ENCODE peak calls at places on chromosomes 2 and 18, in nine cellular contexts. E is spleen, D is adrenal gland, I is K562, G is body of pancreas, N is right lobe of liver, T is heart left ventricle, S is stomach, X is uterus. B is an unnamed sample.

GRCh38 chr2:95043300-95043786 is 17.8 kb downstream of the MAL start:
- DNase-seq in X (peak; percentile 44), E (no peak), G (peak; percentile 77), T (peak; percentile 86), S (peak; percentile 85), I (no peak), N (no peak), D (peak; percentile 92), B (no peak)

GRCh38 chr2:226174390-226174789 is 625.2 kb downstream of the IRS1 start:
- DNase-seq in S (no peak), T (no peak), E (no peak), D (no peak), X (no peak), I (no peak), G (no peak), N (no peak), B (no peak)

GRCh38 chr18:45169610-45170009 is 445.7 kb upstream of the SLC14A2 start:
- DNase-seq in I (no peak), D (no peak), X (peak; percentile 46), G (no peak), E (no peak), T (no peak), N (no peak), S (no peak), B (no peak)

GRCh38 chr2:11655495-11655894 is 14.5 kb downstream of the NTSR2 start:
- DNase-seq in E (no peak), X (no peak), D (no peak), S (no peak), G (no peak), I (no peak), N (no peak), T (no peak), B (no peak)

GRCh38 chr18:44943201-44943881 is 262.7 kb downstream of the SETBP1 start:
- DNase-seq in G (no peak), D (no peak), E (no peak), T (no peak), X (no peak), N (no peak), S (no peak), I (no peak), B (no peak)

GRCh38 chr2:54525321-54525720 is 69.2 kb downstream of the SPTBN1 start:
- DNase-seq in I (no peak), G (no peak), X (no peak), S (no peak), N (no peak), T (no peak), D (no peak), E (no peak), B (no peak)

GRCh38 chr2:119208791-119209203 is 14.8 kb upstream of the STEAP3 start:
- DNase-seq in T (no peak), D (no peak), I (no peak), E (peak; percentile 55), G (no peak), N (no peak), X (no peak), S (no peak), B (no peak)

GRCh38 chr2:3571284-3571683 is 3.8 kb upstream of the RPS7 start:
- DNase-seq in S (no peak), G (no peak), N (no peak), X (no peak), T (no peak), E (no peak), D (no peak), I (no peak), B (no peak)

GRCh38 chr2:163646659-163647058 is 89.1 kb downstream of the FIGN start:
- DNase-seq in T (no peak), E (no peak), I (no peak), S (no peak), G (no peak), X (no peak), N (no peak), D (no peak), B (no peak)

GRCh38 chr2:235501663-235502009 is 7.8 kb downstream of the AGAP1 start:
- DNase-seq in I (no peak), S (no peak), E (no peak), X (no peak), G (no peak), D (no peak), T (no peak), N (no peak), B (no peak)

GRCh38 chr2:235499306-235499812 is 5.5 kb downstream of the AGAP1 start:
- DNase-seq in T (no peak), I (no peak), S (no peak), E (no peak), D (no peak), X (no peak), G (no peak), N (no peak), B (no peak)

GRCh38 chr2:235500761-235501662 is 7.2 kb downstream of the AGAP1 start:
- DNase-seq in T (no peak), X (no peak), G (no peak), D (no peak), I (no peak), S (no peak), E (no peak), N (no peak), B (no peak)

GRCh38 chr2:235498556-235499305 is 4.9 kb downstream of the AGAP1 start:
- DNase-seq in E (no peak), N (no peak), T (no peak), D (peak; percentile 75), X (no peak), G (peak; percentile 82), I (no peak), S (no peak), B (no peak)

DNA sequence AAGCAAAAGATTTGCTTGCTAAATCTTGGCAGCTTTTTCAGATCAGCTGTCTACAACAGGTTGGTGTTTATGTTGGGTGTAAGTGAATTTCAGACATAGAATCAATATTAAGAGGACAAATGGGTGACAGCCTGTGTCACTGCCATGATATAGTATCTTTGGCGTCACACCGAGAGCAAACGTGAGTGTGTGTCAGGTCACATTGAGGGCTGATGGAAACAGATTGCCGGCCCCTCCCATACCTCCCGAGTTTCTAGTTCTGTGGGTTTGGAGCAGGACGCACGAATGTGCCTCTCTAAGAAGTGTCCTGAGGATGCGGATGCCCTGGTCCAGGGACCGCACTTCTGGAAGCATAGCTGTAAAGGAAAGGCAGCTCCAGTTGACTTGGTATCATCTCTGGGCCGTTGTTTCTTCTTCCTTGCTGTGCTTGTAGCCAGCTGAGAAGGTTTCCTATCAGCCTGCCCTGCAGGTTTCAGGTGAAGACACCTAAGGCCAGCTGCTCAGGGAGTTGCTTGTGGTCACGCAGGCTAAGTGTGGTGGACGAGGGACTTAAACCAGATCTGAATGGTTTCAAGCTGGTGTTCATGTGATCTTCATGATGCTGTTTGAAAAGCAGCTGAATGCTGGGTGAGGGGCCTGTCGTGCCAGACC is 6.4 kb downstream of the AGAP1 start:
- DNase-seq in D (no peak), I (no peak), X (no peak), T (no peak), N (no peak), S (no peak), E (no peak), G (no peak), B (no peak)
- H3K4me1 ChIP-seq in D (peaks cover 28% of the 10 kb centered on the region), I (peaks cover 48% of the 10 kb centered on the region), X (no peaks in the 10 kb centered on the region), T (peaks cover 13% of the 10 kb centered on the region), N (peaks cover 15% of the 10 kb centered on the region), S (peaks cover 48% of the 10 kb centered on the region), E (peaks cover 38% of the 10 kb centered on the region), G (peaks cover 47% of the 10 kb centered on the region), B (peaks cover 41% of the 10 kb centered on the region)

GRCh38 chr2:221371347-221371746 is 200.8 kb downstream of the EPHA4 start:
- DNase-seq in X (no peak), E (no peak), N (no peak), D (no peak), I (no peak), T (no peak), S (no peak), G (no peak), B (no peak)
- TF ChIP-seq POLR2A in X (no peak), E (no peak), N (no peak), D (no peak), I (no peak), T (no peak), S (no peak), G (no peak), B (no peak)

GRCh38 chr18:24043403-24043802 is 28.8 kb downstream of the TTC39C start:
- DNase-seq in I (no peak), G (no peak), X (no peak), D (no peak), N (no peak), S (no peak), E (no peak), T (no peak), B (no peak)
- H3K4me1 ChIP-seq in I (no peaks in the 10 kb centered on the region), G (no peaks in the 10 kb centered on the region), X (no peaks in the 10 kb centered on the region), D (peaks cover 6% of the 10 kb centered on the region), N (peaks cover 1% of the 10 kb centered on the region), S (peaks cover 7% of the 10 kb centered on the region), E (peaks cover 85% of the 10 kb centered on the region), T (no peaks in the 10 kb centered on the region), B (no peaks in the 10 kb centered on the region)

GRCh38 chr18:26225915-26226228 is 373 bp upstream of the TAF4B start:
- DNase-seq in S (no peak), D (no peak), I (no peak), T (no peak), N (no peak), G (no peak), X (no peak), E (no peak), B (no peak)

GRCh38 chr18:26227051-26227672 is 917 bp downstream of the TAF4B start:
- DNase-seq in S (no peak), X (peak; percentile 16), D (peak; percentile 27), N (no peak), E (no peak), G (peak; percentile 52), I (no peak), T (no peak), B (peak; percentile 25)

GRCh38 chr18:26228562-26229260 is 2.5 kb downstream of the TAF4B start:
- DNase-seq in T (no peak), X (no peak), N (no peak), E (no peak), G (no peak), I (no peak), D (no peak), S (no peak), B (no peak)

GRCh38 chr18:26225022-26225693 is 1.1 kb upstream of the TAF4B start:
- DNase-seq in E (no peak), I (no peak), D (no peak), S (no peak), G (no peak), N (no peak), X (no peak), T (no peak), B (no peak)

DNA sequence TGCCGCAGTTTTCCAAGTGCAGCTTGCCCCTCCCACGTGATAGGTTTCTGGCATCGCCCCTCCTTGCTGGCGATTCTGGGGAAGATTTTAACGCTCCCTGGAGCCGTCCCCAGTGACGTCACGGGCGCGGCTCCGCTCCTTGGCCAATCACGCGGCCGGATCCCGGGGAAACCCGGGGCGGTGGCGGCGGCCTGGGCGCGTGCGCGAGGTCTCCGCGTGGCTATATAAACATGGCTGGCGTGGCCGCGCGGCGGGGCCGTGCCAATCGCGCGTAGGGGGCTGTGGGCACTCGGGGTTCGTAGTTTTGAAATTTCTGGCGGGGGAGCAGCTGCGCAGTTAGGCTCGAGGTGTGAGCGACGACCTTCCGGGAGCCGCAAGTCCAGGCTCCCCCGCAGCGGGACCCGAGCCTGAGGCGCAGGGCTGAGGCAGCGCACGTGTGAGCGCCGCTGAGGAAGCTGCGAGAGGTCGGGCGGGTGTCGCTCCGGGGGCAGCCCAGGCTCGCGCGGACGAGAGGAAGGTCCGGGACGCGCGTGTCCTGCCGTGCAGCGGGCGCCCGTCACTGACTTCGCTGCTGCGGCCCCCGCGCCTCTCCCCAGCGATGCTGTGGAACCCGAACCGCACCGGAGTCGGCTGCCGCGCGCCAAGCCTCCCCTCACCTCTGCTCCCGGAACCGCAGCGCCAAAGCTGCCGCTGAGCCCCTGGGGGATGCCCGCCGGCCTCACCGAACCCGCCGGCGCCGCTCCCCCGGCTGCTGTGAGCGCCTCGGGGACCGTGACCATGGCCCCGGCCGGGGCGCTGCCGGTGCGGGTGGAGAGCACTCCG is at the start of gene TAF4B:
- DNase-seq in S (peak; percentile 94), E (peak; percentile 96), D (peak; percentile 96), I (peak; percentile 99), X (peak; percentile 95), N (peak; percentile 79), G (peak; percentile 93), T (peak; percentile 93), B (peak; percentile 92)
- TF ChIP-seq POLR2A in S (no peak), E (peak; percentile 74), D (peak; percentile 73), I (peak; percentile 93), X (peak; percentile 59), N (no peak), G (peak; percentile 86), T (no peak), B (no peak)

B was measured in Peyer's patch.